ENCODE peak calls at places on chromosomes 16 and 17, in seven cellular contexts. M, N, K, E, T, C and G are unnamed samples.

GRCh38 chr16:11624645-11625607 is 38.2 kb upstream of the LITAF start:
- DNase-seq in M (no peak), N (no peak), K (no peak), E (no peak), T (no peak), C (no peak), G (no peak)

GRCh38 chr16:74892574-74893461 is 92.1 kb downstream of the WDR59 start:
- DNase-seq in M (no peak), N (no peak), K (no peak), E (no peak), T (no peak), C (no peak), G (no peak)

GRCh38 chr16:6828690-6829089 is 504.0 kb upstream of the RBFOX1 start:
- DNase-seq in M (no peak), N (no peak), K (no peak), E (no peak), T (no peak), C (no peak), G (no peak)

GRCh38 chr16:64933890-64934289 is 188.0 kb downstream of the CDH11 start:
- DNase-seq in M (no peak), N (no peak), K (no peak), E (no peak), T (peak; percentile 45), C (no peak), G (no peak)

GRCh38 chr16:25487888-25488287 is 203.9 kb upstream of the HS3ST4 start:
- DNase-seq in M (no peak), N (no peak), K (no peak), E (no peak), T (no peak), C (no peak), G (no peak)

GRCh38 chr17:83106913-83107655 is 27.7 kb downstream of the METRNL start:
- DNase-seq in M (no peak), N (no peak), K (no peak), E (no peak), T (no peak), C (no peak), G (no peak)

GRCh38 chr17:36524428-36524876 is 10.2 kb downstream of the MYO19 start:
- DNase-seq in M (no peak), N (no peak), K (no peak), E (no peak), T (peak; percentile 41), C (no peak), G (no peak)

GRCh38 chr17:59345476-59345875 is 14.0 kb downstream of the YPEL2 start:
- DNase-seq in M (no peak), N (no peak), K (no peak), E (no peak), T (no peak), C (no peak), G (no peak)

GRCh38 chr17:55320594-55321506 is 56.1 kb downstream of the HLF start:
- DNase-seq in M (no peak), N (no peak), K (no peak), E (no peak), T (no peak), C (no peak), G (no peak)
- TF ChIP-seq POLR2A in M (no peak), N (no peak), K (no peak), E (no peak), T (no peak), C (no peak), G (no peak)

GRCh38 chr17:38702166-38702899 is 2.7 kb upstream of the MLLT6 start:
- DNase-seq in M (peak; percentile 91), N (peak; percentile 85), K (peak; percentile 91), E (peak; percentile 97), T (peak; percentile 81), C (peak; percentile 44), G (peak; percentile 92)
- TF ChIP-seq POLR2A in M (peak; percentile 87), N (peak; percentile 85), K (peak; percentile 90), E (peak; percentile 85), T (peak; percentile 28), C (peak; percentile 19), G (peak; percentile 87)

DNA sequence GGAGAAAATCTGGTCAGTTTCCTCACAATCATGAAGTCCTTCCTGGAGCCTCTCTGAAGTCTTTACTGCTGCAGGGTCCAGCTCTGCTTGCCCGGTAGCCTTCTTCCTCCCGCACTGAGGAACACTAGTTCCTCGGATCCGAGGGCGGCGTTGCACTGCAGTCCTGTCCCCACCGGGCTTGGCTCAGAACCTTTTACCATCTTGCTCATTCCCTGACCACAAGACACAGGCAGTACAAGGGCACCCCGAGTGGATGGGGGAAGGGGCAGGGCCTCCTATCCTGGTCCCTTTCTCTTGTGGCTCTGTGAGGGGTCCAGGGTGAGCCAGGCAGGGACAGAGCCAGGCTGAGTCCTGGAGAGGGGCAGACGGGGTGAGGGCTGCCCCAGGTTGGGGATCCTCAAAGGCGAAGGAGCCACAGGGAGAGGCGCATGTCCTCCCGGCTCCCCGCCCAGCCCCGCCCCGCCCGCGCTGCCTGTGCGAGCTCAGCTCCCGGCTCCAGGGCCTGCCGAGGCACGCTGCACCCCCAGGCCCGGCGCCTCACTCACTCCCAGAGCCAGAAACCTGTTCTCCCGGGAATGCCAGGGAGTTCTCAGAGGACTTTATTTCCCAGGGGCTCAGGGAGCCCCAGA is 1.5 kb downstream of the FOXN1 start:
- DNase-seq in M (peak; percentile 48), N (no peak), K (no peak), E (no peak), T (no peak), C (no peak), G (no peak)
- TF ChIP-seq POLR2A in M (no peak), N (no peak), K (no peak), E (no peak), T (no peak), C (no peak), G (no peak)

DNA sequence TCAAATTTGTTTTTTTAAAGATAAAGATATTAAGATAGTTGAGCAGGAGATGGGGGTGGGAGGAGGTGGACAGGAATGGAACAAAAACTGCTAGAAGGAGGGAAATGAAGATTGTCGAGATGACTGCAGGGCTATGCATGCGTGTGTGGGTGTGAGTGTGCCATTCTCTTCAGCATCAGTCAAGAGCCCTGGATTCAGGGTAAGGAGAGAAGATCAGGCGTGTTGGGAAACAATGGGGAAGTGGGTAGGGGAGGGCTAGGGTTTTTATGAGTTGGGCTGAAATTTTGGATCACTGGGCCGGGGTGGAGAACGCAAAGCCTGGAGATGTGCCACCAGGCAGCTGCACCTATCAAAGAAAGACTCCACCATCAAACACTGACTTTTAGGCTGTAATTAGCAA is 4.5 kb downstream of the CDRT4 start:
- DNase-seq in M (no peak), N (no peak), K (no peak), E (no peak), T (peak; percentile 77), C (no peak), G (no peak)
- TF ChIP-seq POLR2A in M (no peak), N (no peak), K (no peak), E (no peak), T (no peak), C (no peak), G (no peak)

GRCh38 chr16:5044011-5044540 is 10.3 kb upstream of the NAGPA start:
- DNase-seq in M (no peak), N (no peak), K (no peak), E (no peak), T (no peak), C (no peak), G (peak; percentile 26)

GRCh38 chr16:5036228-5037156 is 2.8 kb upstream of the NAGPA start:
- DNase-seq in M (no peak), N (no peak), K (no peak), E (no peak), T (no peak), C (no peak), G (no peak)

GRCh38 chr16:5045499-5046115 is 11.9 kb upstream of the NAGPA start:
- DNase-seq in M (no peak), N (no peak), K (no peak), E (no peak), T (no peak), C (no peak), G (no peak)

GRCh38 chr16:5042574-5043171 is 8.9 kb upstream of the NAGPA start:
- DNase-seq in M (no peak), N (no peak), K (peak; percentile 63), E (no peak), T (peak; percentile 60), C (no peak), G (no peak)

DNA sequence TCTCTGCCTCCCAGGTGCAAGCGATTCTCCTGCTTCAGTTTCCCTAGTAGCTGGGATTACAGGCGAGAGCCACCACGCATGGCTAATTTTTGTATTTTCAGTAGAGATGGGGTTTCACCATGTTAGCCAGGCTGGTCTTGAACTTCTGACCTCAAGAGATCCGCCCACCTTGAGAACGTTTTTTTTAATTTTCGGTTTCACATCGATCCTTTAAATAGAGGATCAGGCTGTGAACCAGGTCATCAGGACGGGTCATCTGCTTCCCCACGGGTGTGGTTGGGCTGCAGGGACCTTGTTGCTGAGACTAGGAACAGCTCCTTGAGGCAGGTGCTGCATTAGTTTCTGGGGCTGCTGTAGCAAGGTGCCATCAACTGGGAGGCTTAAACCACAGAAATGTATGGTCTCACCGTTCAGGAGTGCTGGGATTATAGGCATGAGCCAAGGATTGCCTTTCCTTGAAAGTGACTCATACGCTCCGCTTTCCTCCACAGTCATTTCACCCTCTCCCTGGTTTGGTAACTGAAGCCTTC is 7.9 kb upstream of the NAGPA start:
- DNase-seq in M (no peak), N (no peak), K (peak; percentile 78), E (no peak), T (peak; percentile 83), C (no peak), G (no peak)
- TF ChIP-seq POLR2A in M (no peak), N (no peak), K (no peak), E (no peak), T (no peak), C (no peak), G (no peak)

DNA sequence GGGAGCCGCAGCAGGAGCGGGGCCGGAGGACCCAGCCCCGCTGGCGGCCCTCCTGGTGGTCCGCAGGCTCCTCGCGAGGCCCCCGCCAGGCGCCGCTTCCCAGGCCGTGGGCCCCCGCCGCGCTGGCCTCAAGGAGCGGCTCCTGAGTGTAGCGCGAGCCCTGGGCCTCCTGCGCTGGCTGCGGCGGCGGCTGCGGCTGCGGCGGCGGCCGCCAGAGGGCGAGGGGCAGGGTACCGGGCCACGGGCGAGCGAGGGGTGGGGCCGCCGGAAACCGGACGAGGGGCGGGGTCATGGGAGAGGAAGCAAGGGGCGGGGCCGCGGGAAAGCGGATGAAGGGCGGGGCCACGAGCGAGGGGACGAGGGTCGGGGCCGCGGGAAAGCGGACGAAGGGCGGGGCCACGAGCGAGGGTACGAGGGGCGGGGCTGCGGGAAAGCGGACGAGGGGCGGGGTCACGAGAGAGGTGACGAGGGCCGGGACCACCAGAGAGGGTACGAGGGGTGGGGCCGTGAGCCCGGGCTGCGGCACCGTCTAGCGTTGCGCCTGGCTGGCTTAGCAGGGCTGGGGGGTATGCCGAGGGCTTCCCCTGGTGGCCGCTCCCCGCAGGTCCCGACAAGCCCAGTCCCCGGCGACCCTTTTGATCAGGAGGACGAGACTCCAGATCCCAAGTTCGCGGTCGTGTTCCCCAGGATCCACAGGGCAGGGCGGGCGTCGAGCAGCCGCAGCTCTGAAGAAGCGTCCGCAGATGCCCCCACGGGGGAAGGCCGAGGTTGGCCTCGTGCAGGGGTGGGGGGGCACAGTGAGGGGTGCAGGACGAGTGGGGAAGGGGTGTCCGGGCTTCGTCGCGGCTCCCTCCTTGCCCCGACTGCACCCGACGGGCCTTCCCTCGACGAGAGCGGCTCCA is 1.7 kb downstream of the MYO15B start:
- DNase-seq in M (peak; percentile 97), N (peak; percentile 99), K (peak; percentile 100), E (peak; percentile 97), T (peak; percentile 64), C (peak; percentile 69), G (peak; percentile 95)
- TF ChIP-seq POLR2A in M (no peak), N (peak; percentile 38), K (peak; percentile 24), E (no peak), T (no peak), C (no peak), G (no peak)